ENCODE peak calls at places on chromosomes 7 and 10, in six cellular contexts. S, N, R, Q, A and T are unnamed samples.

GRCh38 chr10:100265821-100266485 is 1.5 kb downstream of the CWF19L1 start:
- DNase-seq in A (no peak), N (no peak), S (no peak), Q (no peak), R (no peak), T (no peak)

GRCh38 chr7:151503902-151504714 is 15.6 kb downstream of the RHEB start:
- DNase-seq in N (no peak), A (no peak), R (no peak), S (no peak), Q (no peak), T (no peak)

GRCh38 chr10:63896992-63897391 is 375.8 kb downstream of the REEP3 start:
- DNase-seq in A (no peak), Q (no peak), R (no peak), N (no peak), S (no peak), T (no peak)

GRCh38 chr7:46071076-46071475 is 150.0 kb upstream of the IGFBP3 start:
- DNase-seq in S (no peak), N (no peak), R (no peak), A (no peak), Q (no peak), T (no peak)

GRCh38 chr7:91266931-91267557 is 2.8 kb downstream of the FZD1 start:
- DNase-seq in R (peak; percentile 20), A (no peak), N (no peak), S (peak; percentile 44), Q (no peak), T (no peak)

GRCh38 chr10:456486-456885 is 233.0 kb downstream of the DIP2C start:
- DNase-seq in N (no peak), Q (no peak), R (no peak), A (no peak), S (no peak), T (no peak)

GRCh38 chr10:132774905-132775863 is 10.8 kb downstream of the NKX6-2 start:
- DNase-seq in N (no peak), R (no peak), S (no peak), Q (no peak), A (no peak), T (no peak)

GRCh38 chr7:69786707-69787395 is 188.6 kb downstream of the AUTS2 start:
- DNase-seq in N (no peak), S (no peak), R (no peak), A (no peak), Q (no peak), T (no peak)

GRCh38 chr10:88968316-88968882 is 15.8 kb upstream of the ACTA2 start:
- DNase-seq in R (no peak), A (no peak), S (no peak), Q (no peak), N (no peak), T (no peak)

GRCh38 chr7:100356416-100357068 is 1.4 kb upstream of the PILRB start:
- DNase-seq in S (no peak), A (no peak), R (no peak), Q (peak; percentile 21), N (no peak), T (no peak)

GRCh38 chr7:90777075-90777864 is 181.1 kb downstream of the CDK14 start:
- DNase-seq in A (no peak), R (no peak), S (no peak), Q (no peak), N (no peak), T (peak; percentile 18)

GRCh38 chr7:134789967-134790685 is 10.7 kb downstream of the CALD1 start:
- DNase-seq in A (no peak), S (no peak), Q (no peak), N (no peak), R (peak; percentile 61), T (no peak)

GRCh38 chr7:81025360-81025759 is 106.5 kb upstream of the SEMA3C start:
- DNase-seq in Q (no peak), R (no peak), N (no peak), S (no peak), A (no peak), T (no peak)

GRCh38 chr10:87845624-87846377 is 17.5 kb downstream of the KLLN start:
- DNase-seq in A (no peak), S (no peak), Q (no peak), N (no peak), R (no peak), T (no peak)

GRCh38 chr7:73810991-73811360 is 19.8 kb upstream of the CLDN4 start:
- DNase-seq in N (no peak), Q (no peak), R (no peak), S (peak; percentile 24), A (no peak), T (no peak)

GRCh38 chr7:117132385-117133120 is 179.3 kb downstream of the ST7 start:
- DNase-seq in S (no peak), R (no peak), Q (no peak), N (no peak), A (no peak), T (no peak)

GRCh38 chr7:112579388-112579787 is 98.6 kb downstream of the LSMEM1 start:
- DNase-seq in R (no peak), A (no peak), N (no peak), S (no peak), Q (no peak), T (no peak)

GRCh38 chr10:17673517-17674051 is 29.6 kb downstream of the STAM start:
- DNase-seq in N (no peak), Q (no peak), A (no peak), S (no peak), R (peak; percentile 17), T (no peak)

GRCh38 chr10:111137012-111137411 is 60.2 kb downstream of the ADRA2A start:
- DNase-seq in S (no peak), A (no peak), N (no peak), R (no peak), Q (no peak), T (no peak)

GRCh38 chr10:132983250-132984007 is 41.1 kb upstream of the CFAP46 start:
- DNase-seq in A (no peak), Q (peak; percentile 38), N (no peak), R (no peak), S (peak; percentile 38), T (no peak)

GRCh38 chr10:110802090-110802489 is 69.6 kb upstream of the PDCD4 start:
- DNase-seq in N (no peak), S (no peak), A (no peak), Q (no peak), R (no peak), T (no peak)

GRCh38 chr7:98178321-98178720 is 32.9 kb upstream of the BHLHA15 start:
- DNase-seq in A (no peak), S (peak; percentile 91), N (no peak), Q (peak; percentile 91), R (no peak), T (peak; percentile 70)

GRCh38 chr7:143492043-143492471 is 14.4 kb downstream of the TAS2R41 start:
- DNase-seq in A (no peak), Q (no peak), S (no peak), N (no peak), R (no peak), T (no peak)

GRCh38 chr7:89332026-89332425 is 536.5 kb upstream of the TEX47 start:
- DNase-seq in N (no peak), A (no peak), S (no peak), R (no peak), Q (no peak), T (no peak)

GRCh38 chr7:64300641-64301405 is 12.9 kb upstream of the ZNF736 start:
- DNase-seq in S (no peak), N (no peak), R (no peak), A (no peak), Q (no peak), T (no peak)

GRCh38 chr7:22357311-22358175 is 589 bp upstream of the RAPGEF5 start:
- DNase-seq in A (no peak), Q (no peak), N (no peak), S (no peak), R (peak; percentile 2), T (no peak)

GRCh38 chr7:106618480-106618879 is 42.5 kb downstream of the CCDC71L start:
- DNase-seq in N (no peak), Q (no peak), S (no peak), A (no peak), R (peak; percentile 57), T (no peak)

DNA sequence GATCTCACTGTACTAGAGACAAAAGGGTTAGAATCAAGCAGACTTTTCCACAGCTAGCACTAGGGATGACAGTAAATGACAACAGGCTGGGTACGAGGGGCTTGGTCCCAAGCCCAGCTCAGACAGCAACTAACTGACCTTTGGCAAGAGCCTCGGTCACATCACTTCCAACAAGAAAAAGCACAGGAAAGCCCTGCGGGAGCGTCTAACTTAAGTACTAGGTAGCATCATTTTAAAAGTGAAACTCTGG is 22.8 kb downstream of the CALML3 start:
- DNase-seq in R (no peak), S (peak; percentile 2), N (no peak), A (no peak), Q (no peak), T (no peak)
- H3K4me1 ChIP-seq in R (peaks cover 16% of the 10 kb centered on the region), S (peaks cover 53% of the 10 kb centered on the region), N (peaks cover 96% of the 10 kb centered on the region), A (peaks cover 33% of the 10 kb centered on the region), Q (peaks cover 4% of the 10 kb centered on the region), T (peaks cover 36% of the 10 kb centered on the region)

GRCh38 chr10:96746503-96746902 is 26.2 kb upstream of the PIK3AP1 start:
- DNase-seq in S (no peak), R (no peak), N (no peak), Q (no peak), A (no peak), T (no peak)

GRCh38 chr10:96745950-96746349 is 25.6 kb upstream of the PIK3AP1 start:
- DNase-seq in N (no peak), Q (no peak), S (no peak), A (no peak), R (no peak), T (no peak)

GRCh38 chr10:96743988-96744585 is 23.8 kb upstream of the PIK3AP1 start:
- DNase-seq in Q (no peak), S (no peak), A (no peak), R (peak; percentile 32), N (no peak), T (no peak)

GRCh38 chr10:96752380-96752779 is 32.1 kb upstream of the PIK3AP1 start:
- DNase-seq in S (no peak), R (no peak), Q (no peak), N (no peak), A (no peak), T (no peak)

GRCh38 chr10:96747734-96748550 is 27.6 kb upstream of the PIK3AP1 start:
- DNase-seq in A (no peak), N (no peak), S (no peak), Q (no peak), R (no peak), T (no peak)
- TF ChIP-seq CTCF in A (no peak), N (no peak), S (no peak), Q (no peak), R (no peak), T (no peak)

GRCh38 chr7:76300210-76300731 is 2.2 kb upstream of the HSPB1 start:
- DNase-seq in Q (no peak), N (no peak), R (no peak), S (no peak), A (no peak), T (no peak)
- H3K4me1 ChIP-seq in Q (peaks cover 49% of the 10 kb centered on the region), N (peaks cover 88% of the 10 kb centered on the region), R (no peaks in the 10 kb centered on the region), S (peaks cover 43% of the 10 kb centered on the region), A (peaks cover 11% of the 10 kb centered on the region), T (peaks cover 41% of the 10 kb centered on the region)

GRCh38 chr10:48463318-48464003 is 141.4 kb downstream of the ARHGAP22 start:
- DNase-seq in S (no peak), N (no peak), R (peak; percentile 61), Q (no peak), A (no peak), T (no peak)
- TF ChIP-seq CTCF in S (no peak), N (no peak), R (no peak), Q (no peak), A (no peak), T (no peak)

GRCh38 chr7:149823191-149823630 is 15.0 kb upstream of the ZNF862 start:
- DNase-seq in A (no peak), Q (peak; percentile 39), S (peak; percentile 42), N (no peak), R (no peak), T (peak; percentile 5)
- H3K4me1 ChIP-seq in A (no peaks in the 10 kb centered on the region), Q (no peaks in the 10 kb centered on the region), S (no peaks in the 10 kb centered on the region), N (peaks cover 15% of the 10 kb centered on the region), R (no peaks in the 10 kb centered on the region), T (no peaks in the 10 kb centered on the region)